ENCODE peak calls at places on chromosomes 1 and 21, in nine cellular contexts. L is heart right ventricle, Q is esophagus squamous epithelium, S is cardiac muscle cell, T is upper lobe of right lung, Z is heart left ventricle, U is dorsolateral prefrontal cortex, P is endothelial cell of umbilical vein, Y is mucosa of descending colon. M is an unnamed sample.

GRCh38 chr21:16775056-16775455 is 737.8 kb upstream of the CXADR start:
- DNase-seq in P (no peak), T (no peak), Z (no peak), Y (no peak), S (no peak), Q (no peak), U (peak; percentile 60), L (no peak), M (no peak)

GRCh38 chr1:232952514-232953175 is 2.2 kb downstream of the NTPCR start:
- DNase-seq in L (no peak), P (peak; percentile 49), Z (peak; percentile 44), S (peak; percentile 61), U (no peak), Y (no peak), T (no peak), Q (no peak), M (peak; percentile 73)

GRCh38 chr21:45480701-45481500 is 61.3 kb downstream of the SLC19A1 start:
- DNase-seq in Q (no peak), U (no peak), T (no peak), S (no peak), Z (no peak), P (no peak), L (no peak), Y (no peak), M (no peak)

GRCh38 chr1:53390261-53390660 is 62.4 kb upstream of the LRP8 start:
- DNase-seq in L (peak; percentile 21), S (no peak), U (peak; percentile 55), T (no peak), Y (peak; percentile 39), Z (no peak), P (no peak), Q (no peak), M (no peak)

GRCh38 chr1:205144751-205145150 is 23.0 kb upstream of the RBBP5 start:
- DNase-seq in Y (no peak), Q (no peak), S (peak; percentile 2), Z (no peak), U (no peak), L (no peak), P (peak; percentile 74), T (no peak), M (peak; percentile 7)

GRCh38 chr1:224615861-224616760 is at the start of gene CNIH3:
- DNase-seq in Q (no peak), P (no peak), Y (no peak), T (no peak), U (peak; percentile 53), S (peak; percentile 87), Z (no peak), L (no peak), M (peak; percentile 79)

GRCh38 chr1:54581621-54582035 is 33.6 kb downstream of the ACOT11 start:
- DNase-seq in L (peak; percentile 90), U (peak; percentile 74), Z (peak; percentile 97), T (peak; percentile 95), Y (peak; percentile 90), P (peak; percentile 34), S (peak; percentile 72), Q (peak; percentile 22), M (no peak)

GRCh38 chr1:18618546-18619466 is 11.8 kb upstream of the PAX7 start:
- DNase-seq in P (no peak), Y (no peak), Q (no peak), S (no peak), L (no peak), U (no peak), Z (no peak), T (no peak), M (no peak)

GRCh38 chr1:27602510-27603319 is 1.2 kb downstream of the AHDC1 start:
- DNase-seq in U (no peak), T (peak; percentile 84), Y (peak; percentile 75), Z (no peak), Q (no peak), L (peak; percentile 69), P (peak; percentile 29), S (peak; percentile 58), M (peak; percentile 39)

GRCh38 chr1:213864007-213864406 is 123.8 kb upstream of the PROX1 start:
- DNase-seq in Q (no peak), Z (no peak), P (no peak), T (no peak), Y (no peak), L (no peak), S (no peak), U (no peak), M (no peak)

GRCh38 chr1:213858581-213858980 is 129.2 kb upstream of the PROX1 start:
- DNase-seq in Z (no peak), T (no peak), P (no peak), L (no peak), Q (no peak), U (no peak), Y (no peak), S (no peak), M (no peak)
- TF ChIP-seq CTCF in Z (no peak), T (no peak), P (no peak), L (no peak), Q (no peak), U (no peak), Y (no peak), S (no peak), M (peak; percentile 18)

GRCh38 chr1:156659672-156659993 is 17.6 kb downstream of the NES start:
- DNase-seq in T (no peak), S (no peak), P (no peak), Q (no peak), Y (no peak), Z (no peak), U (no peak), L (no peak), M (no peak)

GRCh38 chr1:156661932-156662587 is 15.1 kb downstream of the NES start:
- DNase-seq in T (no peak), Q (no peak), U (peak; percentile 78), S (no peak), Z (no peak), L (no peak), Y (no peak), P (no peak), M (no peak)

GRCh38 chr1:156658945-156659574 is 17.1 kb downstream of the BCAN start:
- DNase-seq in P (no peak), L (no peak), Q (no peak), Y (no peak), Z (no peak), U (no peak), S (no peak), T (no peak), M (no peak)

GRCh38 chr1:156659994-156660751 is 17.0 kb downstream of the NES start:
- DNase-seq in Q (peak; percentile 78), S (peak; percentile 99), Z (peak; percentile 98), Y (peak; percentile 96), T (peak; percentile 97), U (peak; percentile 92), L (peak; percentile 97), P (peak; percentile 96), M (peak; percentile 95)

DNA sequence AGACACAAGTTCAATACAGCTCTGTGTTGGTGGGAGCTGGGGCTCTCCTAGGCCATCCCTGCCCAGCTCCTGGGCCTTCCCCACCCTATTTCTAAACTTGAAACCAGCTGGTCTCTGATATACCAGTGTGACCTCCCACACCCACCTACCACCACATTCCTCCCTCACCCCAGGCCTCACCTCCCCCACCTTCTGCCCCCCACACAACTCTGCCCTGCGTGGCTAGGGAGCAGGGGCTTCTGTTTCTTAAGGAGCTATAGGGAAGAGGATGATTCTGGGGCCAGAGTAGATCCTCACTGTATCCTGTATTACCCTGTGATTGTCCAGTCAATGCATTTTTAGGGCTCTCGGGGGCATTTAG is 16.5 kb downstream of the NES start:
- DNase-seq in Z (no peak), T (no peak), Y (no peak), L (no peak), U (no peak), Q (no peak), P (peak; percentile 44), S (no peak), M (no peak)
- H3K4me3 ChIP-seq in Z (peak overlapping the region; percentile 35), T (peak overlapping the region; percentile 21), Y (no peak overlapping the region), L (peak overlapping the region; percentile 46), U (peak overlapping the region; percentile 48), Q (peak overlapping the region; percentile 53), P (peak overlapping the region; percentile 15), S (no peak overlapping the region), M (peak overlapping the region; percentile 18)

GRCh38 chr1:201482755-201483154 is 13.8 kb upstream of the PHLDA3 start:
- DNase-seq in L (no peak), Q (no peak), Z (no peak), P (no peak), S (no peak), T (no peak), Y (no peak), U (no peak), M (no peak)

GRCh38 chr1:201479331-201479730 is 10.3 kb upstream of the PHLDA3 start:
- DNase-seq in S (no peak), P (no peak), T (no peak), Z (peak; percentile 13), Q (no peak), U (no peak), L (no peak), Y (no peak), M (no peak)

GRCh38 chr1:201481761-201482493 is 12.9 kb upstream of the PHLDA3 start:
- DNase-seq in Y (peak; percentile 88), S (peak; percentile 94), T (peak; percentile 93), Z (peak; percentile 89), Q (no peak), U (peak; percentile 85), L (peak; percentile 90), P (peak; percentile 80), M (peak; percentile 87)

GRCh38 chr1:201481004-201481380 is 12.0 kb upstream of the PHLDA3 start:
- DNase-seq in U (no peak), L (no peak), Z (no peak), Q (no peak), S (no peak), Y (no peak), T (no peak), P (no peak), M (no peak)

GRCh38 chr1:201480231-201481003 is 11.4 kb upstream of the PHLDA3 start:
- DNase-seq in S (peak; percentile 85), T (peak; percentile 94), U (no peak), Z (peak; percentile 89), P (no peak), L (peak; percentile 81), Y (peak; percentile 92), Q (no peak), M (peak; percentile 81)
- TF ChIP-seq CTCF in S (peak; percentile 10), T (no peak), U (no peak), Z (no peak), P (no peak), L (peak; percentile 34), Y (no peak), Q (no peak), M (no peak)

GRCh38 chr1:151510957-151511635 is at the start of gene CGN:
- DNase-seq in T (peak; percentile 95), Q (no peak), Y (peak; percentile 94), S (peak; percentile 98), U (peak; percentile 93), L (peak; percentile 80), Z (peak; percentile 87), P (peak; percentile 89), M (peak; percentile 98)

GRCh38 chr1:151512801-151513625 is 1.8 kb downstream of the CGN start:
- DNase-seq in U (no peak), Z (no peak), S (no peak), Y (peak; percentile 83), L (no peak), T (peak; percentile 87), P (no peak), Q (no peak), M (peak; percentile 96)

GRCh38 chr1:151513626-151514101 is 2.5 kb downstream of the CGN start:
- DNase-seq in T (peak; percentile 87), L (no peak), P (no peak), Y (peak; percentile 86), Z (no peak), U (no peak), Q (no peak), S (no peak), M (peak; percentile 90)

GRCh38 chr1:151511636-151512215 is 539 bp downstream of the CGN start:
- DNase-seq in S (peak; percentile 72), Y (peak; percentile 69), T (peak; percentile 78), L (peak; percentile 8), Q (no peak), U (peak; percentile 57), P (no peak), Z (peak; percentile 33), M (peak; percentile 83)

GRCh38 chr1:151512326-151512725 is 1.1 kb downstream of the CGN start:
- DNase-seq in T (no peak), U (no peak), Q (no peak), S (no peak), L (no peak), Y (no peak), Z (no peak), P (no peak), M (peak; percentile 55)
- H3K4me3 ChIP-seq in T (peak overlapping the region; percentile 74), U (peak overlapping the region; percentile 75), Q (peak overlapping the region; percentile 73), S (peak overlapping the region; percentile 59), L (peak overlapping the region; percentile 83), Y (peak overlapping the region; percentile 35), Z (peak overlapping the region; percentile 67), P (no peak overlapping the region), M (peak overlapping the region; percentile 82)

M was measured in Caco-2.